ENCODE peak calls at places on chromosomes 13 and 19, in six cellular contexts. One of them, this sample, is unnamed.

GRCh38 chr13:26810095-26810494 is 49.5 kb upstream of the GPR12 start:
- DNase-seq in breast epithelium: no peak
- DNase-seq in astrocyte: no peak
- DNase-seq in tibial nerve: no peak
- DNase-seq in IMR-90: no peak
- DNase-seq in prostate gland: no peak
- DNase-seq in this sample: no peak

GRCh38 chr19:45498411-45499195 is at the start of gene PPM1N:
- DNase-seq in breast epithelium: no peak
- DNase-seq in tibial nerve: no peak
- DNase-seq in prostate gland: no peak
- DNase-seq in IMR-90: peak
- DNase-seq in astrocyte: no peak
- DNase-seq in this sample: no peak

GRCh38 chr19:38650911-38651584 is 3.6 kb downstream of the ACTN4 start:
- DNase-seq in IMR-90: peak
- DNase-seq in astrocyte: peak
- DNase-seq in tibial nerve: no peak
- DNase-seq in breast epithelium: no peak
- DNase-seq in prostate gland: no peak
- DNase-seq in this sample: no peak

GRCh38 chr13:36332986-36333385 is 13.2 kb downstream of the SPART start:
- DNase-seq in astrocyte: no peak
- DNase-seq in prostate gland: no peak
- DNase-seq in tibial nerve: no peak
- DNase-seq in breast epithelium: no peak
- DNase-seq in IMR-90: peak
- DNase-seq in this sample: no peak

GRCh38 chr19:49860716-49861100 is 6.7 kb downstream of the PNKP start:
- DNase-seq in prostate gland: no peak
- DNase-seq in breast epithelium: no peak
- DNase-seq in IMR-90: no peak
- DNase-seq in astrocyte: no peak
- DNase-seq in tibial nerve: peak
- DNase-seq in this sample: no peak

GRCh38 chr19:49017666-49018351 is 918 bp upstream of the LHB start:
- DNase-seq in breast epithelium: no peak
- DNase-seq in prostate gland: no peak
- DNase-seq in IMR-90: peak
- DNase-seq in tibial nerve: no peak
- DNase-seq in astrocyte: peak
- DNase-seq in this sample: peak

GRCh38 chr13:42355118-42355840 is 83.3 kb downstream of the AKAP11 start:
- DNase-seq in astrocyte: no peak
- DNase-seq in tibial nerve: no peak
- DNase-seq in prostate gland: no peak
- DNase-seq in IMR-90: no peak
- DNase-seq in breast epithelium: no peak
- DNase-seq in this sample: no peak

GRCh38 chr19:23986623-23987022 is 71.9 kb downstream of the ZNF726 start:
- DNase-seq in IMR-90: no peak
- DNase-seq in prostate gland: no peak
- DNase-seq in astrocyte: no peak
- DNase-seq in breast epithelium: no peak
- DNase-seq in tibial nerve: no peak
- DNase-seq in this sample: no peak

GRCh38 chr13:19072543-19072942 is 109.1 kb downstream of the TUBA3C start:
- DNase-seq in IMR-90: no peak
- DNase-seq in breast epithelium: no peak
- DNase-seq in prostate gland: no peak
- DNase-seq in tibial nerve: no peak
- DNase-seq in astrocyte: no peak
- DNase-seq in this sample: no peak

GRCh38 chr13:50589139-50589538 is 254.4 kb downstream of the DLEU7 start:
- DNase-seq in astrocyte: peak
- DNase-seq in tibial nerve: no peak
- DNase-seq in prostate gland: no peak
- DNase-seq in breast epithelium: no peak
- DNase-seq in IMR-90: peak
- DNase-seq in this sample: no peak

GRCh38 chr13:33455291-33455690 is 169.7 kb upstream of the STARD13 start:
- DNase-seq in astrocyte: no peak
- DNase-seq in tibial nerve: no peak
- DNase-seq in breast epithelium: no peak
- DNase-seq in prostate gland: no peak
- DNase-seq in IMR-90: no peak
- DNase-seq in this sample: no peak

GRCh38 chr19:1168562-1168873 is 5.5 kb downstream of the SBNO2 start:
- DNase-seq in astrocyte: no peak
- DNase-seq in prostate gland: no peak
- DNase-seq in IMR-90: no peak
- DNase-seq in tibial nerve: no peak
- DNase-seq in breast epithelium: no peak
- DNase-seq in this sample: no peak

GRCh38 chr13:113941571-113942191 is 32.2 kb downstream of the C13orf46 start:
- DNase-seq in IMR-90: no peak
- DNase-seq in breast epithelium: no peak
- DNase-seq in prostate gland: no peak
- DNase-seq in astrocyte: peak
- DNase-seq in tibial nerve: no peak
- DNase-seq in this sample: no peak

GRCh38 chr13:101942038-101942437 is 459.8 kb downstream of the FGF14 start:
- DNase-seq in IMR-90: peak
- DNase-seq in tibial nerve: no peak
- DNase-seq in breast epithelium: no peak
- DNase-seq in astrocyte: peak
- DNase-seq in prostate gland: no peak
- DNase-seq in this sample: peak

GRCh38 chr19:56101095-56101494 is 20.0 kb downstream of the ZNF787 start:
- DNase-seq in tibial nerve: no peak
- DNase-seq in breast epithelium: no peak
- DNase-seq in astrocyte: no peak
- DNase-seq in prostate gland: no peak
- DNase-seq in IMR-90: no peak
- DNase-seq in this sample: no peak

GRCh38 chr19:50998061-50998460 is 3.3 kb downstream of the KLK8 start:
- DNase-seq in IMR-90: no peak
- DNase-seq in tibial nerve: no peak
- DNase-seq in breast epithelium: no peak
- DNase-seq in astrocyte: no peak
- DNase-seq in prostate gland: no peak
- DNase-seq in this sample: no peak

GRCh38 chr13:53873558-53873957 is 844.9 kb downstream of the OLFM4 start:
- DNase-seq in tibial nerve: no peak
- DNase-seq in breast epithelium: no peak
- DNase-seq in prostate gland: no peak
- DNase-seq in IMR-90: no peak
- DNase-seq in astrocyte: no peak
- DNase-seq in this sample: no peak

GRCh38 chr19:51501594-51502263 is at the start of gene SIGLEC12:
- DNase-seq in tibial nerve: no peak
- DNase-seq in astrocyte: no peak
- DNase-seq in prostate gland: no peak
- DNase-seq in breast epithelium: no peak
- DNase-seq in IMR-90: no peak
- DNase-seq in this sample: no peak

GRCh38 chr19:1855040-1855827 is 7.0 kb upstream of the REXO1 start:
- DNase-seq in tibial nerve: peak
- DNase-seq in prostate gland: peak
- DNase-seq in IMR-90: peak
- DNase-seq in astrocyte: peak
- DNase-seq in breast epithelium: peak
- DNase-seq in this sample: peak

GRCh38 chr19:2867025-2867991 is at the start of gene ZNF556:
- DNase-seq in IMR-90: no peak
- DNase-seq in tibial nerve: no peak
- DNase-seq in breast epithelium: no peak
- DNase-seq in astrocyte: no peak
- DNase-seq in prostate gland: no peak
- DNase-seq in this sample: peak

GRCh38 chr13:113623491-113624234 is 34.3 kb downstream of the ATP4B start:
- DNase-seq in tibial nerve: no peak
- DNase-seq in IMR-90: no peak
- DNase-seq in breast epithelium: no peak
- DNase-seq in prostate gland: no peak
- DNase-seq in astrocyte: no peak
- DNase-seq in this sample: peak

GRCh38 chr19:39971380-39971841 is 446 bp downstream of the PSMC4 start:
- DNase-seq in IMR-90: no peak
- DNase-seq in breast epithelium: no peak
- DNase-seq in tibial nerve: no peak
- DNase-seq in prostate gland: no peak
- DNase-seq in astrocyte: no peak
- DNase-seq in this sample: peak

GRCh38 chr19:14361824-14362223 is 19.4 kb upstream of the ADGRE5 start:
- DNase-seq in breast epithelium: no peak
- DNase-seq in tibial nerve: no peak
- DNase-seq in astrocyte: no peak
- DNase-seq in IMR-90: no peak
- DNase-seq in prostate gland: no peak
- DNase-seq in this sample: peak

GRCh38 chr13:62293081-62293480 is 877.4 kb upstream of the PCDH20 start:
- DNase-seq in prostate gland: no peak
- DNase-seq in breast epithelium: no peak
- DNase-seq in tibial nerve: no peak
- DNase-seq in astrocyte: no peak
- DNase-seq in IMR-90: peak
- DNase-seq in this sample: peak

GRCh38 chr19:34432797-34433196 is 4.6 kb downstream of the UBA2 start:
- DNase-seq in tibial nerve: peak
- DNase-seq in prostate gland: no peak
- DNase-seq in breast epithelium: no peak
- DNase-seq in astrocyte: no peak
- DNase-seq in IMR-90: no peak
- DNase-seq in this sample: no peak

GRCh38 chr13:77696006-77696862 is 1.3 kb upstream of the SLAIN1 start:
- DNase-seq in tibial nerve: no peak
- DNase-seq in breast epithelium: no peak
- DNase-seq in IMR-90: no peak
- DNase-seq in prostate gland: no peak
- DNase-seq in astrocyte: no peak
- DNase-seq in this sample: no peak
- H3K27ac ChIP-seq in tibial nerve: no peak
- H3K27ac ChIP-seq in breast epithelium: no peak
- H3K27ac ChIP-seq in IMR-90: no peak
- H3K27ac ChIP-seq in prostate gland: peak
- H3K27ac ChIP-seq in astrocyte: no peak
- H3K27ac ChIP-seq in this sample: no peak

DNA sequence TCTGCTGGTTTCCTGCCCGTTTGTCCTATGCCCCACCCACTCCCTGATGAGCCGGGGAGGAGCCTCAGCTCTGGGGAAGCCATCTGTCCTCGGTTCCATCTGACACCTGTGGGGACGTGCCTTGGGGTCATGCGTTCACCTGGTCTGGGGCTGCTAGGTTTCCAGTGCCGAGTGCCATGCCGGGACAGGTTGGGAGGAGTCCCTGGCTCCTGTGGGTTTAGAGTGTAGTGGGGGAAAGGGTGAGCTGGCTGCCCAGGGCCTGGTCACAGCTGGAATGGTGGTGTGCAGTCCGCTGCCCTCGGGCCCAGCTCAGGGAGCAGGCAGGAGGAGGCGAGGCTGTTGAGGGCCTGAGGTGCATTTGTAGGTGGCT is 2.5 kb downstream of the KDM4B start:
- DNase-seq in tibial nerve: no peak
- DNase-seq in astrocyte: no peak
- DNase-seq in prostate gland: no peak
- DNase-seq in IMR-90: no peak
- DNase-seq in breast epithelium: peak
- DNase-seq in this sample: no peak
- H3K27ac ChIP-seq in tibial nerve: no peak
- H3K27ac ChIP-seq in astrocyte: no peak
- H3K27ac ChIP-seq in prostate gland: peak
- H3K27ac ChIP-seq in IMR-90: no peak
- H3K27ac ChIP-seq in breast epithelium: peak
- H3K27ac ChIP-seq in this sample: no peak

GRCh38 chr19:4552546-4552819 is 7.0 kb downstream of the SEMA6B start:
- DNase-seq in astrocyte: no peak
- DNase-seq in tibial nerve: no peak
- DNase-seq in breast epithelium: no peak
- DNase-seq in IMR-90: no peak
- DNase-seq in prostate gland: no peak
- DNase-seq in this sample: no peak
- H3K27ac ChIP-seq in astrocyte: no peak
- H3K27ac ChIP-seq in tibial nerve: no peak
- H3K27ac ChIP-seq in breast epithelium: no peak
- H3K27ac ChIP-seq in IMR-90: no peak
- H3K27ac ChIP-seq in prostate gland: no peak
- H3K27ac ChIP-seq in this sample: no peak

GRCh38 chr19:11141937-11142527 is 13.6 kb downstream of the SPC24 start:
- DNase-seq in tibial nerve: no peak
- DNase-seq in prostate gland: no peak
- DNase-seq in breast epithelium: no peak
- DNase-seq in astrocyte: no peak
- DNase-seq in IMR-90: no peak
- DNase-seq in this sample: no peak

GRCh38 chr19:11137542-11138384 is 17.8 kb downstream of the SPC24 start:
- DNase-seq in astrocyte: peak
- DNase-seq in tibial nerve: peak
- DNase-seq in breast epithelium: peak
- DNase-seq in IMR-90: peak
- DNase-seq in prostate gland: peak
- DNase-seq in this sample: peak

GRCh38 chr19:11136400-11137101 is 19.0 kb downstream of the SPC24 start:
- DNase-seq in tibial nerve: no peak
- DNase-seq in prostate gland: no peak
- DNase-seq in astrocyte: peak
- DNase-seq in IMR-90: no peak
- DNase-seq in breast epithelium: no peak
- DNase-seq in this sample: no peak

GRCh38 chr19:11140896-11141295 is 14.7 kb downstream of the SPC24 start:
- DNase-seq in prostate gland: no peak
- DNase-seq in breast epithelium: no peak
- DNase-seq in IMR-90: no peak
- DNase-seq in astrocyte: no peak
- DNase-seq in tibial nerve: no peak
- DNase-seq in this sample: no peak

DNA sequence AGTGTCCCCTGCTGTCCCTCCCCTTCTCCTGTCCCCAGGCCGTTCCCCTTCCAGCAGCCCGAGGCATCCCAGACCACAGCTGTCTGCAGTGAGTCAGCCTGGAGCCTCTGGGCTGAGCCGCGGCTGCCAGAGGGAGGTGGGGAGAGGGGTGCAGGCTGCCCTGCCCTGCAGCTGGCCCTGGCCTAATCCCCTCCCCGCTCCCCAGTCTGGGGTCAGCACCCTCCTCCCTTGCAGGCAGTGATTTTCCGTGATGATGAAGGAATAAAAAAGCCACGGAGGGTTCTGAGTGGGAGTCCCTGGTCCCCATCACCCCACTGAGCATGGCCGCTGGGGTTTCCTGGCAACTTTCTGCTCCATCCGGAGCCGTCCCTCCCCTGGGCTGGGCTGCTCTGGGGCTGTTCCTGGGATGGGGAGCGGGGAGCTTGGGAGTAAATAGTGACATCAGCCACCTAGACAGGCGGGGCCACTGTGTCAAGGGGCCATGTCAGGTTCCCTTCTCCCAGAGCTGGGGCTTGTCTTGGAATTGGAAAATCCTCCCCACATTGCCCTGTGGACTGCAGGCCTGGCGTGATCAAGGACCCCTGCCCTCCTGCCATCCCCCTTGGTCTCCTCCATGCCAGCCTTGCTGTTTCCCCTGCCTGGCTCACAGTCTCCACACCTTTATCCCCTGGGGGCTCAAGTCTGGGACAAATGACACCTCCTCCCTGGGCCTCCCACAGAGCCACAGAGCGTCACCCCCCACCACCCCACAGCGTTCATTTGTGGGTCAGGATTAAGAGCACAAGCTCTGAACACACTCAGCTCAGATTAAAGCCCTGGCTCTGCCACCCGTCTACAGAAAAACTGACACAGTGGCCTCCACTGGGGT is 16.7 kb downstream of the SPC24 start:
- DNase-seq in breast epithelium: peak
- DNase-seq in IMR-90: peak
- DNase-seq in prostate gland: no peak
- DNase-seq in astrocyte: peak
- DNase-seq in tibial nerve: peak
- DNase-seq in this sample: peak
- H3K27ac ChIP-seq in breast epithelium: peak
- H3K27ac ChIP-seq in IMR-90: peak
- H3K27ac ChIP-seq in prostate gland: peak
- H3K27ac ChIP-seq in astrocyte: peak
- H3K27ac ChIP-seq in tibial nerve: peak
- H3K27ac ChIP-seq in this sample: peak